ENCODE peak calls at places on chromosome 5, in four cellular contexts. D, L, O and R are unnamed samples.

GRCh38 chr5:7745882-7746735 is 104.8 kb downstream of the CFAP90 start:
- DNase-seq in D (peak), L (peak), O (peak), R (peak)

GRCh38 chr5:77906806-77907205 is 130.7 kb upstream of the TBCA start:
- DNase-seq in D (no peak), L (no peak), O (no peak), R (no peak)

GRCh38 chr5:78792342-78793055 is 143.9 kb upstream of the LHFPL2 start:
- DNase-seq in D (no peak), L (no peak), O (no peak), R (no peak)

GRCh38 chr5:120297621-120298020 is 166.5 kb upstream of the PRR16 start:
- DNase-seq in D (no peak), L (no peak), O (no peak), R (no peak)

GRCh38 chr5:92514901-92515300 is 1066.1 kb downstream of the NR2F1-AS1 start:
- DNase-seq in D (no peak), L (no peak), O (no peak), R (no peak)

GRCh38 chr5:116459306-116459705 is 115.3 kb downstream of the SEMA6A start:
- DNase-seq in D (no peak), L (no peak), O (no peak), R (no peak)

GRCh38 chr5:96254980-96255681 is 177.9 kb downstream of the PCSK1 start:
- DNase-seq in D (no peak), L (no peak), O (no peak), R (peak)

GRCh38 chr5:64869419-64869818 is 100.7 kb downstream of the CWC27 start:
- DNase-seq in D (no peak), L (no peak), O (peak), R (no peak)

GRCh38 chr5:132915681-132916080 is 42.2 kb downstream of the LEAP2 start:
- DNase-seq in D (no peak), L (no peak), O (no peak), R (no peak)

GRCh38 chr5:61357745-61358144 is 25.7 kb downstream of the ZSWIM6 start:
- DNase-seq in D (no peak), L (no peak), O (peak), R (no peak)

GRCh38 chr5:177447611-177448243 is 1.1 kb downstream of the PRR7 start:
- DNase-seq in D (peak), L (peak), O (peak), R (peak)

GRCh38 chr5:114361724-114362196 is at the start of gene KCNN2:
- DNase-seq in D (peak), L (peak), O (peak), R (peak)

GRCh38 chr5:141150215-141150992 is 547 bp downstream of the PCDHB6 start:
- DNase-seq in D (no peak), L (no peak), O (no peak), R (no peak)

GRCh38 chr5:38433160-38433861 is 123.1 kb downstream of the LIFR start:
- DNase-seq in D (peak), L (peak), O (no peak), R (no peak)
- TF ChIP-seq CTCF in D (no peak), L (peak), O (no peak), R (no peak)

GRCh38 chr5:137834498-137834897 is 33.2 kb upstream of the MYOT start:
- DNase-seq in D (no peak), L (no peak), O (peak), R (no peak)
- H3K27ac ChIP-seq in D (no peak), L (peak), O (peak), R (no peak)

DNA sequence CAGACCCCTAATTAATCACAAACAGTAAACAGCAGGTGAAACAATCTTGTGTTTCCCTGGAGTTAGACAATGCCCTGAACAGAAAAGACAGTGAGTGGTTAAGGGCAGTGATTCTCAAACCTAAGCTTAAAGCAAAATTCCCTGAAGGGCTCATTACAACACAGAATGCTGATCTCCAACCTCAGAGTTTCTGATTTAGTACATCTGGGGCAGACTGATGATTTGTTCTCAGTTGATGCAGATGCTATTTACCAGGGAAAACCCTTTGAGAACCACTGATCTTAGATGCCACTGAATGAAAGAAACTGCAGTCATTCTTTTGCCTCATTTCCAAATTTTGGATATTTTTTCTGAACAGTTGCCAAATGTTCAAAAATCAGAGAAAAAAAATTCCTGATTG is 18.7 kb upstream of the ADAM19 start:
- DNase-seq in D (no peak), L (no peak), O (no peak), R (no peak)
- TF ChIP-seq POLR2AphosphoS5 in D (no peak), L (no peak), O (no peak), R (no peak)

DNA sequence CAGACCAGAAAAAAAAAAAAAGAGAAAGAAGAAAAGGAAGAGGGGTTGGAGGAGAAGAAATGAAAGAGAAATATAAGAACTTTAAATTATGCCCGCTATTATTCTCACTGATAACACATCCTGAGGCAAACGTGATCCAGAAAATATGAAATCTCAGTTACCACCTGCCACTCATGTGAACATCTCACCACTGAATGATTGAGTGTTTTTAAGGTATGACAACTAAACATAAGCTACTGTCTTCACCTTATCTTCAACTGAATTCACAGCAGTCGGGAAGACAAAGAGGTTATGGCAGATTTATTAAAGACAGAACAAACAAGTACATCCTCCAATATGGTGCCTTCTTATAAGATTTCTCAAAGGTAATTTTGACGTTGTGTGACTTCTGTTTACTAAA is 327.9 kb downstream of the TMEM161B start:
- DNase-seq in D (no peak), L (no peak), O (no peak), R (no peak)
- TF ChIP-seq CTCF in D (no peak), L (no peak), O (no peak), R (no peak)

GRCh38 chr5:41924526-41924871 is 582 bp upstream of the FBXO4 start:
- DNase-seq in D (no peak), L (no peak), O (no peak), R (no peak)

GRCh38 chr5:41921874-41922273 is 3.2 kb upstream of the FBXO4 start:
- DNase-seq in D (no peak), L (no peak), O (no peak), R (no peak)

GRCh38 chr5:41924872-41925554 is at the start of gene FBXO4:
- DNase-seq in D (peak), L (peak), O (peak), R (peak)

GRCh38 chr5:41918105-41918504 is 7.0 kb upstream of the FBXO4 start:
- DNase-seq in D (no peak), L (no peak), O (no peak), R (no peak)

GRCh38 chr5:41921166-41921565 is 3.9 kb upstream of the FBXO4 start:
- DNase-seq in D (no peak), L (no peak), O (no peak), R (no peak)
- H3K27ac ChIP-seq in D (no peak), L (no peak), O (no peak), R (no peak)

GRCh38 chr5:34656700-34657549 is 797 bp downstream of the RAI14 start:
- DNase-seq in D (peak), L (peak), O (peak), R (peak)

GRCh38 chr5:34657550-34657921 is 1.4 kb downstream of the RAI14 start:
- DNase-seq in D (peak), L (peak), O (peak), R (no peak)

GRCh38 chr5:34658023-34658422 is 1.9 kb downstream of the RAI14 start:
- DNase-seq in D (no peak), L (no peak), O (peak), R (no peak)

GRCh38 chr5:34655354-34655991 is 655 bp upstream of the RAI14 start:
- DNase-seq in D (peak), L (peak), O (peak), R (peak)

DNA sequence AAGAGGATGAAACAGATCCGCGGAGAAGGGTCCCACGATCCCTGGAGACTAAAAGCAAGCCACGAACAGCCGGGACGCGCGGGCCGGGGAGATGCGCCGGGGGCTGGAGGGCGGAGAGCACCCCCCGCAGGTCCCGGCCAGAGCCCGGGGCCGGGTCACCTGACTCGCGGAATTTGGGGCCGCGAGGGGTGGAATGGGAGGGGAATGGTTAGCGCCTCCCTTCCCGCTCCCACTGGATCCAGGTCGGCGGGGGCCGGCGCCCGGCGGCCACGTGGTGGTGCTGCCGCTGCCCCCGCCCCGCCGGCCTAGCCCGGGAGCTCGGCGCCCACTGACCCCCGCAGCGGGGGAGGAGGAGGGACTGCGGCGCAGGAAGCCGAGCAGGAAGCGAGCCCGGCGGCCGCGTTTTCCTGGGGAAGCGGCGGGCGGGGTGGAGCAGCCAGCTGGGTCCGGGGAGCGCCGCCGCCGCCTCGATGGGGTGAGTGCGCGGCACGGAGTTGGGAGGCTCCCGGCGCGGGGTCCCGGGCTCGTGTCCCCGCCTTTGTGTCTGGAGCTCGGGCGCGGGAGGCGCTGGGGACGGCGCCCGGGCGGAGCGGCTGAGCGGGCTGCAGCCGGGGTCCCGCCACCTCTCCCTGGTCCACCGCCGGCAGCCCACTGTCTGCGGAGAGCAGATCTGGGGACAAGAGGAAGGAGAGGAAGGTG is at the start of gene RAI14:
- DNase-seq in D (peak), L (peak), O (peak), R (peak)
- TF ChIP-seq POLR2AphosphoS5 in D (no peak), L (peak), O (peak), R (peak)

GRCh38 chr5:157312492-157312891 is 46.6 kb downstream of the CYFIP2 start:
- DNase-seq in D (no peak), L (no peak), O (peak), R (peak)
- TF ChIP-seq CTCF in D (no peak), L (peak), O (peak), R (peak)

DNA sequence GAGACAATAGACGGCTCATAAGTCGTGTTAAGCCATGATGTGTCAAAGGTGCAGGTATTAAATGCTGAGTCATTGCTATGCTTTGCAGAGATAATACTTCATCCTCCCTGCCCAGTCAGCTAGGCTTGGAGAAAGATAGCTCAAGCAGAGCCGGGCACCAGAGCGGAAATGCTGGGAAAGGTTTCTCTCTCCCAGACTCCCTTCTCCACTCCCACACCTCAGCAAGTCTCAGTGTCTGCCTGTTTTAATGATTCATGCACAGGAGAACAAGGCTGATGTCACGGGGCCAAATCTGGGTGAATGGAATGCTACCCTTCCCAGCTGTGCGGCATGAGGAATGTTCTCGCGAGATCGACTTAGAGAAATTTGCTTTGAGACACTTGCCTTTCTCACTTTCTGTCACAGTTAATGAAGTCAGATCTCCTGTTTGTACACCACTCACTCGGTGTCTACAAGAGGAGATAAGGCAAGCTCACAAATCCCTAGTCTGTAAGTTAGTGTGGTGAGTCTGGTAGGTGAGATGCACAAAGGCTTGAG is 204.4 kb downstream of the EFNA5 start:
- DNase-seq in D (peak), L (no peak), O (peak), R (no peak)
- H3K27ac ChIP-seq in D (peak), L (no peak), O (peak), R (no peak)

DNA sequence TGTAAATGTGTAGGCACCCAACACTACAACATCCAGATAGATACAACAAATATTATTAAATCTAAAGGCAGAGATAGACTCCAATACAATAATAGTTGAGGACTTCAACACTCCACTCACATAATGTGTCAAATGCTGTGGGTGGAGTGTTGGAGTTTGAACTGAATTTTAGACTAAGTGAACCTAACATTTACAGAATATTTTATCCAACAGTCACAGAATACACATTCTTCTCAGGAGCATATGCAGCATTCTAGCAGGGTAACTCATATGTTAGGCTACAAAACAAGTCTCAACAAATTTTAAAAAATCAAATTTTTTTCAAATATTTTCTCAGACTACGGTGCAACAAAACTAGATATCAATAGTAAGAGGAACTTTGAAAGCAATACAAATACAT is 648.7 kb upstream of the CDH18 start:
- DNase-seq in D (no peak), L (no peak), O (no peak), R (no peak)
- TF ChIP-seq POLR2AphosphoS5 in D (no peak), L (no peak), O (no peak), R (no peak)

DNA sequence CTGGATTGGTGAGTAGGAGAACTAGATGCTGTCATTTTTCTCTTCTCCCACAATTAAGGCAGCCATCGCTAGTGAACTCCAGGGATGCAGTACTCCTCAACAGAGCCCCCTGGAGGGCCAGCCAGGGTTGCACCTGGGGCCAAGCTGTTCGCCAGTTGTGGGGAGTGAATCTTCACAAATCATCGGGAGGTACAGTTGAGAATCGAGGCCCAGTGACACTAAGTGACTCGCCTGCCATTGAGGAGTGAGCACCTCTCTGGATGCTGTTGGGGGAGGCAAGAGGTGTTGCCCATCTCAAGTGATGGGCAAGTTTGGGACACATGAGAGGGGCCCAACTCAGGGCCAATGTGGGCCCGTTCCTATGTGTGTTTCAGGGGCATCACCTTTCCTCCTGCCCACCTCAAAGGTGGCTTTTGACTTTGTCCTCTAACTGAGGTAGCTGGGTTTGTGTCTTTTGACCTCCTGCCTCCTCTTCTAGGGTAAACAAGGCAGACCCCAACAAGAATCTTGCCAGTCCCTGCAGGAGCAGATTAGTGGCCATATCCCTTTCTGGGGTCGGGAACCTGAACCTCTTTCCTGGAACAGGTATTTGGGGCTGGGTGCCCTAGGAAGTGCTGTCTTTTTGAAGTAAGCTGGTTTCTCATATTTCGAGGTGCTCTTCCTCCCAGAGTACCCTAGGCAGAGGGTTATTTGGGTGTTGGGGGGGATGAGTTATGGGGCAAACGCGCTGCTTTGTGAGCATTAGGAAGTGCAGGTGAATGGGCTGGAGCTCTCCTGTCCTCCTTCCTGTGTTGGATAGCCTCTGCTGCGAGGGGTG is 181.2 kb downstream of the MACROH2A1 start:
- DNase-seq in D (peak), L (no peak), O (peak), R (no peak)
- TF ChIP-seq CTCF in D (no peak), L (no peak), O (peak), R (no peak)